ENCODE peak calls at places on chromosomes 3 and 15, in nine cellular contexts. X is hypothalamus; Y is pons; N is stimulated activated CD8-positive, alpha-beta memory T cell treated with anti-CD3 and anti-CD28 coated beads, Interleukin-15, amount 100 ng/mL, for 1 hour; Z is HS-5; L is retina; U is NCI-H1417; K is activated CD8-positive, alpha-beta T cell treated with anti-CD3 and anti-CD28 coated beads for 36 hours; S is stimulated activated CD4-positive, alpha-beta T cell treated with anti-CD3 and anti-CD28 coated beads, Interleukin-1b, Interleukin-23, amount 100 ng/mL, for 24 hours. C is an unnamed sample.

GRCh38 chr3:131072099-131072559 is 45.5 kb downstream of the NEK11 start:
- DNase-seq in X (no peak), Y (no peak), N (no peak), Z (peak; percentile 29), L (no peak), U (no peak), K (no peak), S (no peak), C (no peak)

GRCh38 chr15:61816856-61817255 is 243.4 kb downstream of the VPS13C start:
- DNase-seq in X (no peak), Y (no peak), N (no peak), Z (no peak), L (no peak), U (no peak), K (no peak), S (no peak), C (no peak)

GRCh38 chr3:151383111-151383510 is 1.4 kb downstream of the P2RY12 start:
- DNase-seq in X (no peak), Y (no peak), N (no peak), Z (no peak), L (no peak), U (no peak), K (no peak), S (no peak), C (no peak)

GRCh38 chr3:105397974-105398373 is 31.3 kb downstream of the ALCAM start:
- DNase-seq in X (no peak), Y (no peak), N (no peak), Z (no peak), L (no peak), U (no peak), K (no peak), S (no peak), C (no peak)

GRCh38 chr3:163657088-163657487 is 1421.2 kb downstream of the SI start:
- DNase-seq in X (no peak), Y (no peak), N (no peak), Z (no peak), L (no peak), U (no peak), K (no peak), S (no peak), C (no peak)

GRCh38 chr3:58566398-58567250 is 10.6 kb downstream of the FAM107A start:
- DNase-seq in X (no peak), Y (no peak), N (no peak), Z (no peak), L (no peak), U (no peak), K (no peak), S (no peak), C (no peak)

GRCh38 chr15:73325191-73325980 is 43.4 kb downstream of the HCN4 start:
- DNase-seq in X (no peak), Y (no peak), N (no peak), Z (no peak), L (no peak), U (no peak), K (peak; percentile 54), S (no peak), C (no peak)

GRCh38 chr3:56702487-56703315 is 19.6 kb upstream of the TASOR start:
- DNase-seq in X (no peak), Y (peak; percentile 88), N (peak; percentile 33), Z (peak; percentile 47), L (peak; percentile 59), U (peak; percentile 75), K (peak; percentile 68), S (no peak), C (no peak)

GRCh38 chr15:95520511-95520910 is 810.0 kb upstream of the NR2F2 start:
- DNase-seq in X (no peak), Y (no peak), N (no peak), Z (no peak), L (no peak), U (no peak), K (no peak), S (no peak), C (no peak)

C was measured in activated CD4-positive, CD25-positive, alpha-beta regulatory T cell.